ENCODE peak calls at places on chromosomes 3 and 15, in four cellular contexts. One of them, this sample, is unnamed. For H3K4me1, the result is how much of the 10 kb centered on the place peaks cover.

GRCh38 chr3:35492846-35493245 is 146.5 kb upstream of the ARPP21 start:
- DNase-seq in A549: no peak
- DNase-seq in transverse colon: no peak
- DNase-seq in heart left ventricle: no peak
- DNase-seq in this sample: no peak

GRCh38 chr15:53710906-53711305 is 48.6 kb downstream of the WDR72 start:
- DNase-seq in A549: no peak
- DNase-seq in transverse colon: no peak
- DNase-seq in heart left ventricle: no peak
- DNase-seq in this sample: no peak

GRCh38 chr15:100779331-100780207 is 100.1 kb upstream of the ALDH1A3 start:
- DNase-seq in A549: no peak
- DNase-seq in transverse colon: no peak
- DNase-seq in heart left ventricle: no peak
- DNase-seq in this sample: no peak

GRCh38 chr3:32873491-32874130 is 55.8 kb downstream of the TRIM71 start:
- DNase-seq in A549: no peak
- DNase-seq in transverse colon: no peak
- DNase-seq in heart left ventricle: no peak
- DNase-seq in this sample: no peak

GRCh38 chr3:135920275-135920674 is 45.3 kb upstream of the PPP2R3A start:
- DNase-seq in A549: no peak
- DNase-seq in transverse colon: no peak
- DNase-seq in heart left ventricle: no peak
- DNase-seq in this sample: no peak

GRCh38 chr3:154244644-154245043 is 79.6 kb downstream of the DHX36 start:
- DNase-seq in A549: no peak
- DNase-seq in transverse colon: no peak
- DNase-seq in heart left ventricle: no peak
- DNase-seq in this sample: no peak

GRCh38 chr3:71462586-71462985 is 120.9 kb downstream of the FOXP1 start:
- DNase-seq in A549: no peak
- DNase-seq in transverse colon: no peak
- DNase-seq in heart left ventricle: no peak
- DNase-seq in this sample: no peak

GRCh38 chr3:71281173-71281738 is 302.3 kb downstream of the FOXP1 start:
- DNase-seq in A549: no peak
- DNase-seq in transverse colon: no peak
- DNase-seq in heart left ventricle: no peak
- DNase-seq in this sample: no peak

GRCh38 chr3:150743508-150743907 is 19.5 kb downstream of the SIAH2 start:
- DNase-seq in A549: no peak
- DNase-seq in transverse colon: no peak
- DNase-seq in heart left ventricle: no peak
- DNase-seq in this sample: no peak

GRCh38 chr3:29511701-29512100 is 230.8 kb downstream of the RBMS3 start:
- DNase-seq in A549: no peak
- DNase-seq in transverse colon: no peak
- DNase-seq in heart left ventricle: no peak
- DNase-seq in this sample: no peak

GRCh38 chr3:73216310-73216709 is 154.9 kb downstream of the EBLN2 start:
- DNase-seq in A549: no peak
- DNase-seq in transverse colon: no peak
- DNase-seq in heart left ventricle: no peak
- DNase-seq in this sample: no peak

GRCh38 chr3:9028134-9028533 is 64.9 kb upstream of the RAD18 start:
- DNase-seq in A549: no peak
- DNase-seq in transverse colon: peak
- DNase-seq in heart left ventricle: peak
- DNase-seq in this sample: no peak

GRCh38 chr3:184160456-184160855 is 5.3 kb downstream of the DVL3 start:
- DNase-seq in A549: no peak
- DNase-seq in transverse colon: no peak
- DNase-seq in heart left ventricle: no peak
- DNase-seq in this sample: no peak

GRCh38 chr15:78244101-78244500 is 9.7 kb upstream of the ACSBG1 start:
- DNase-seq in A549: no peak
- DNase-seq in transverse colon: peak
- DNase-seq in heart left ventricle: no peak
- DNase-seq in this sample: no peak

GRCh38 chr15:40995656-40996055 is 42.4 kb downstream of the CHAC1 start:
- DNase-seq in A549: no peak
- DNase-seq in transverse colon: no peak
- DNase-seq in heart left ventricle: no peak
- DNase-seq in this sample: no peak

GRCh38 chr15:93861413-93861812 is 369.9 kb upstream of the MCTP2 start:
- DNase-seq in A549: no peak
- DNase-seq in transverse colon: no peak
- DNase-seq in heart left ventricle: peak
- DNase-seq in this sample: no peak

GRCh38 chr3:194933465-194933864 is 247.8 kb downstream of the FAM43A start:
- DNase-seq in A549: no peak
- DNase-seq in transverse colon: no peak
- DNase-seq in heart left ventricle: no peak
- DNase-seq in this sample: no peak

GRCh38 chr15:63530235-63530634 is 25.8 kb downstream of the USP3 start:
- DNase-seq in A549: no peak
- DNase-seq in transverse colon: no peak
- DNase-seq in heart left ventricle: no peak
- DNase-seq in this sample: no peak

GRCh38 chr15:63528138-63528659 is 23.8 kb downstream of the USP3 start:
- DNase-seq in A549: no peak
- DNase-seq in transverse colon: no peak
- DNase-seq in heart left ventricle: no peak
- DNase-seq in this sample: no peak

GRCh38 chr15:63532307-63532744 is 27.9 kb downstream of the USP3 start:
- DNase-seq in A549: no peak
- DNase-seq in transverse colon: no peak
- DNase-seq in heart left ventricle: no peak
- DNase-seq in this sample: no peak

GRCh38 chr15:63531586-63531985 is 27.2 kb downstream of the USP3 start:
- DNase-seq in A549: peak
- DNase-seq in transverse colon: no peak
- DNase-seq in heart left ventricle: no peak
- DNase-seq in this sample: no peak

DNA sequence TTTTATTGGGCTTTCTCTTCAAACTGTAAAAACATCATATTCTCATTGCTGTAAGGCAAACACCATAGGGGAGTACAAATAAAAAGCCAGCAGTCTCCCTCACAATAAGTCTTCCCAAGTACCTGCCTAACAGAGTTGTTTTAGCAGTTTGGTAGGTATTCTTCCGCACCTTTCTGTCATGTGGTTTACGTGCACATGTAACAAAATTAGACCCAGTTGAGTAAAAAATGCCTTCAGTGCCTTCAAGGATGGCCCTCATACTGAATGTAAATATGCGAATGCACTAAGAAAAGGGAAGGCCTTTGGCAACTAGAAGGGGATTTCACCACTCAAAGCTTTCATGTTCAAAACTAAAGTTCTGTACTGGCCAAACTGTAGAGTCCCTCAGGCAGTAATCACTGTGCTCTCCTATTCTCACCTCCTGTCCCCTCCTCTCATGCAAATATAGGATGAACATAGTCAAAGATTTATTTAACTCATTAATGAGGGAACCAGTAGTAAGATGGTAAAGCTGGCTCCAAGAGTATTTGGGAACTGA is 26.4 kb downstream of the USP3 start:
- DNase-seq in A549: no peak
- DNase-seq in transverse colon: no peak
- DNase-seq in heart left ventricle: no peak
- DNase-seq in this sample: no peak
- H3K4me1 ChIP-seq in A549: under half
- H3K4me1 ChIP-seq in transverse colon: under half
- H3K4me1 ChIP-seq in heart left ventricle: under half
- H3K4me1 ChIP-seq in this sample: under half

DNA sequence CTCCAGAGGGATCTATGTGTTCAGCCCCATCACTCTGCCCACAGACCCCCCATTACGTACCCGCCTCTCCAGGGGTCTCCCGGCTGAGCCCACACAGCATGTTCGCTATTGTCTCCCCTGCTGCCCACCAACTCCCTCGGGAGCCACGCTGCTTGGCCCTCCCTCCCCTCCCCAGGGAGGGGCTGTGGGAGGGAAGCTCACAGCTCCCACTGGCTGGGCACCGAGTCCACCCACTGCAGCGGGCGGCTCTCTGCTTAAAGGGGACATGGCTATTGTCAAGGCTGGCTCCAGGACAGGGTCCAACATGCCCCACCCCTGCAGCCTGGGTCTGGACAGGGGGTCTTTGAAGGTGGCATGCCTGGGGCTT is at the start of gene GRIP2:
- DNase-seq in A549: no peak
- DNase-seq in transverse colon: no peak
- DNase-seq in heart left ventricle: no peak
- DNase-seq in this sample: no peak
- TF ChIP-seq POLR2A in A549: no peak
- TF ChIP-seq POLR2A in transverse colon: no peak
- TF ChIP-seq POLR2A in heart left ventricle: peak
- TF ChIP-seq POLR2A in this sample: no peak

GRCh38 chr15:74432968-74433591 is 678 bp downstream of the SEMA7A start:
- DNase-seq in A549: no peak
- DNase-seq in transverse colon: no peak
- DNase-seq in heart left ventricle: no peak
- DNase-seq in this sample: no peak
- H3K4me1 ChIP-seq in A549: under half
- H3K4me1 ChIP-seq in transverse colon: under half
- H3K4me1 ChIP-seq in heart left ventricle: under half
- H3K4me1 ChIP-seq in this sample: under half

GRCh38 chr3:120114376-120114775 is 20.1 kb upstream of the GSK3B start:
- DNase-seq in A549: no peak
- DNase-seq in transverse colon: no peak
- DNase-seq in heart left ventricle: no peak
- DNase-seq in this sample: no peak

GRCh38 chr3:120114981-120115380 is 20.7 kb upstream of the GSK3B start:
- DNase-seq in A549: no peak
- DNase-seq in transverse colon: no peak
- DNase-seq in heart left ventricle: no peak
- DNase-seq in this sample: no peak

GRCh38 chr3:120113128-120114116 is 19.2 kb upstream of the GSK3B start:
- DNase-seq in A549: no peak
- DNase-seq in transverse colon: no peak
- DNase-seq in heart left ventricle: no peak
- DNase-seq in this sample: no peak

GRCh38 chr3:120111898-120112297 is 17.7 kb upstream of the GSK3B start:
- DNase-seq in A549: no peak
- DNase-seq in transverse colon: no peak
- DNase-seq in heart left ventricle: no peak
- DNase-seq in this sample: no peak
- TF ChIP-seq POLR2A in A549: no peak
- TF ChIP-seq POLR2A in transverse colon: no peak
- TF ChIP-seq POLR2A in heart left ventricle: no peak
- TF ChIP-seq POLR2A in this sample: no peak